ENCODE peak calls at places on chromosomes 2 and 18, in seven cellular contexts. Z is GM12865, S is coronary artery, U is fibroblast of mammary gland, W is LNCaP clone FGC, V is upper lobe of right lung, N is A549. T is an unnamed sample.
A peak's percentile ranks its signal among the peaks of the same experiment; 100 is the strongest.

GRCh38 chr2:167832840-167833239 is 414.6 kb downstream of the STK39 start:
- DNase-seq in Z (no peak), S (no peak), U (no peak), W (no peak), V (no peak), N (no peak), T (no peak)

GRCh38 chr2:214808961-214809750 is at the start of gene BARD1:
- DNase-seq in Z (peak; percentile 77), S (peak; percentile 75), U (peak; percentile 53), W (no peak), V (peak; percentile 78), N (peak; percentile 49), T (peak; percentile 71)

GRCh38 chr2:148716378-148716777 is 71.8 kb downstream of the EPC2 start:
- DNase-seq in Z (no peak), S (no peak), U (no peak), W (no peak), V (no peak), N (no peak), T (no peak)

GRCh38 chr2:160214461-160215055 is 14.5 kb upstream of the ITGB6 start:
- DNase-seq in Z (no peak), S (no peak), U (peak; percentile 94), W (no peak), V (peak; percentile 64), N (peak; percentile 86), T (peak; percentile 85)

GRCh38 chr2:171963198-171963597 is 36.6 kb upstream of the METAP1D start:
- DNase-seq in Z (peak; percentile 5), S (no peak), U (no peak), W (no peak), V (no peak), N (no peak), T (no peak)

GRCh38 chr18:36441872-36442271 is 144.4 kb downstream of the FHOD3 start:
- DNase-seq in Z (no peak), S (no peak), U (peak; percentile 72), W (no peak), V (no peak), N (no peak), T (peak; percentile 32)

GRCh38 chr2:240199133-240199870 is 58.8 kb upstream of the OTOS start:
- DNase-seq in Z (no peak), S (peak; percentile 55), U (no peak), W (no peak), V (peak; percentile 37), N (no peak), T (no peak)

GRCh38 chr2:173555833-173556232 is 201.2 kb downstream of the CDCA7 start:
- DNase-seq in Z (peak; percentile 27), S (no peak), U (no peak), W (no peak), V (no peak), N (no peak), T (peak; percentile 67)

GRCh38 chr2:45986509-45986908 is 310.7 kb upstream of the EPAS1 start:
- DNase-seq in Z (no peak), S (peak; percentile 55), U (no peak), W (no peak), V (peak; percentile 74), N (no peak), T (no peak)

GRCh38 chr2:25738383-25739343 is 65.3 kb upstream of the DTNB start:
- DNase-seq in Z (no peak), S (no peak), U (no peak), W (no peak), V (no peak), N (no peak), T (no peak)

GRCh38 chr2:47916437-47916836 is 10.1 kb upstream of the FBXO11 start:
- DNase-seq in Z (no peak), S (no peak), U (no peak), W (no peak), V (no peak), N (no peak), T (peak; percentile 41)

GRCh38 chr2:182894174-182894573 is 27.7 kb upstream of the FRZB start:
- DNase-seq in Z (no peak), S (peak; percentile 74), U (no peak), W (no peak), V (no peak), N (no peak), T (no peak)

GRCh38 chr18:35933982-35934381 is 38.5 kb upstream of the RMP24 start:
- DNase-seq in Z (no peak), S (no peak), U (no peak), W (no peak), V (no peak), N (peak; percentile 28), T (no peak)

GRCh38 chr2:1686784-1687105 is 57.6 kb downstream of the PXDN start:
- DNase-seq in Z (no peak), S (no peak), U (no peak), W (peak; percentile 92), V (no peak), N (no peak), T (peak; percentile 88)

GRCh38 chr2:33104726-33105125 is 158.0 kb downstream of the LTBP1 start:
- DNase-seq in Z (no peak), S (no peak), U (peak; percentile 67), W (no peak), V (no peak), N (peak; percentile 26), T (peak; percentile 66)

GRCh38 chr2:227462463-227462951 is 9.4 kb upstream of the AGFG1 start:
- DNase-seq in Z (peak; percentile 76), S (no peak), U (no peak), W (peak; percentile 49), V (no peak), N (no peak), T (no peak)

GRCh38 chr18:48786621-48787522 is 163.9 kb downstream of the SMAD7 start:
- DNase-seq in Z (no peak), S (peak; percentile 60), U (no peak), W (no peak), V (peak; percentile 51), N (no peak), T (no peak)

GRCh38 chr2:36361396-36361795 is 5.8 kb downstream of the CRIM1 start:
- DNase-seq in Z (no peak), S (no peak), U (peak; percentile 60), W (no peak), V (no peak), N (no peak), T (peak; percentile 69)

GRCh38 chr2:54574107-54574859 is 118.2 kb downstream of the SPTBN1 start:
- DNase-seq in Z (peak; percentile 79), S (no peak), U (peak; percentile 66), W (peak; percentile 53), V (no peak), N (peak; percentile 88), T (peak; percentile 76)

GRCh38 chr2:54573532-54573915 is 117.4 kb downstream of the SPTBN1 start:
- DNase-seq in Z (no peak), S (no peak), U (no peak), W (no peak), V (no peak), N (no peak), T (no peak)

GRCh38 chr2:54575379-54575888 is 119.3 kb downstream of the SPTBN1 start:
- DNase-seq in Z (no peak), S (no peak), U (peak; percentile 78), W (no peak), V (no peak), N (peak; percentile 47), T (peak; percentile 89)

GRCh38 chr2:54572636-54573531 is 116.8 kb downstream of the SPTBN1 start:
- DNase-seq in Z (peak; percentile 60), S (no peak), U (peak; percentile 70), W (no peak), V (no peak), N (peak; percentile 72), T (peak; percentile 66)

GRCh38 chr2:54574860-54575247 is 118.7 kb downstream of the SPTBN1 start:
- DNase-seq in Z (no peak), S (no peak), U (no peak), W (no peak), V (no peak), N (no peak), T (no peak)
- TF ChIP-seq CTCF in Z (no peak), S (no peak), U (no peak), W (no peak), V (no peak), N (no peak), T (peak; percentile 25)

GRCh38 chr18:57859314-57859713 is 56.2 kb upstream of the ATP8B1 start:
- DNase-seq in Z (peak; percentile 55), S (no peak), U (peak; percentile 54), W (no peak), V (no peak), N (peak; percentile 39), T (peak; percentile 60)

GRCh38 chr18:57854726-57855125 is 51.6 kb upstream of the ATP8B1 start:
- DNase-seq in Z (no peak), S (no peak), U (no peak), W (no peak), V (no peak), N (no peak), T (no peak)

GRCh38 chr18:57853864-57854263 is 50.7 kb upstream of the ATP8B1 start:
- DNase-seq in Z (no peak), S (no peak), U (no peak), W (no peak), V (no peak), N (no peak), T (no peak)

GRCh38 chr18:57856128-57856527 is 53.0 kb upstream of the ATP8B1 start:
- DNase-seq in Z (no peak), S (no peak), U (no peak), W (no peak), V (no peak), N (no peak), T (no peak)

DNA sequence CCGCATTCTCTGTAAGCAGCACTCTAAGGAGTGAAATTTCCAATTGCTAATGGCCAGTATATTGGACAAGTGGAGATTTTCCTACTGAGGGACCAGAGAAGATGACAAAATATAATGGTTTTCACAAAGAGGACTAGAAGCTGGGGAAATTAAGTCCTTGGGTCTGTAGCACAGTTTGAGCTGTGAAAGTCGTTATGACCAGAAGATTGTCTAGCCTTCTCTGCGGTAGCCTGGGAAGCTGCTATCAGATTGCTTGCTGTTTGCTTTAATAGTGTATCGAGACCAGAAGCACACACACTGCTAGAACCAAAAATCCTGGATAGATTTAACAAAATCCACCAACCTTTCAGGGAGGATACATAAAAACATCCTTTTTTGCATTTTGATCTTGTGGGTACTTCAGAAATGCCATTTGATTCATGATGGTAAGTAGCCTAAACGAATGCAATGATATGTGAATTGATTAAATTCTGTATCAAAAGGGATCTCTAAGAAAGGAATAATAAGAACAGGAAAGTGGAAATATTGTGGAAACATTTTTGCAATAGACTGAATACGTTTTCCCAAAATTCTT is 53.7 kb upstream of the ATP8B1 start:
- DNase-seq in Z (no peak), S (no peak), U (no peak), W (no peak), V (no peak), N (no peak), T (no peak)
- H3K4me3 ChIP-seq in Z (no peak overlapping the region), S (no peak overlapping the region), U (no peak overlapping the region), W (no peak overlapping the region), V (no peak overlapping the region), N (no peak overlapping the region), T (no peak overlapping the region)

DNA sequence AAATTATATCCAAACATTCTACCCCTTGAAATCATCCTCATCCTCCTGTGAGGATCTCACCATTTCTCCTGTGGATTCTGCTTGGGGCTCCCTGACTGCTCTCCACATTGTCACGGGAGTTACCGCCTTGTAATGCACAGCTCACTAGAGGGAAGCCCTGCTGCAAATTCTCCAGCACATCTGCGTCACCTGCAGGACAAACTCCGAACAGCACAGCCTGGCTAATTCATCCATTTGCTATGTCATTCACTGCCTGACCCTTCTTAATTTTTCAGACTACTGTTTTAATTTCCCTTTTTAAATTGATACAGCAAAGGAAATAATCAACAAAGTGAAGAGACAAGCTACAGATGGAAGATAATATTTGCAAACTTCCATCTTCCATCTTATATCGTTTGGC is 627.4 kb downstream of the FBXO15 start:
- DNase-seq in Z (no peak), S (no peak), U (peak; percentile 7), W (no peak), V (no peak), N (peak; percentile 4), T (peak; percentile 25)
- TF ChIP-seq CTCF in Z (no peak), S (no peak), U (peak; percentile 18), W (no peak), V (no peak), N (no peak), T (peak; percentile 56)

GRCh38 chr2:95024960-95025405 is 525 bp upstream of the MAL start:
- DNase-seq in Z (no peak), S (no peak), U (no peak), W (no peak), V (no peak), N (no peak), T (no peak)
- H3K4me3 ChIP-seq in Z (peak overlapping the region; percentile 47), S (peak overlapping the region; percentile 72), U (no peak overlapping the region), W (no peak overlapping the region), V (peak overlapping the region; percentile 48), N (peak overlapping the region; percentile 49), T (no peak overlapping the region)

T was measured in choroid plexus epithelial cell.